ENCODE peak calls at places on chromosomes 1 and 21, in four cellular contexts. One of them, this sample, is unnamed.

GRCh38 chr1:218817747-218818146 is 355.9 kb upstream of the LYPLAL1 start:
- DNase-seq in SK-N-SH: peak
- DNase-seq in GM12878: no peak
- DNase-seq in HepG2: no peak
- DNase-seq in this sample: no peak

GRCh38 chr1:110068646-110069301 is 1.7 kb downstream of the ALX3 start:
- DNase-seq in SK-N-SH: no peak
- DNase-seq in GM12878: no peak
- DNase-seq in HepG2: no peak
- DNase-seq in this sample: no peak

GRCh38 chr1:100279954-100280682 is 14.1 kb downstream of the RTCA start:
- DNase-seq in SK-N-SH: no peak
- DNase-seq in GM12878: no peak
- DNase-seq in HepG2: no peak
- DNase-seq in this sample: no peak

GRCh38 chr1:205535866-205536758 is 31.6 kb downstream of the CDK18 start:
- DNase-seq in SK-N-SH: peak
- DNase-seq in GM12878: no peak
- DNase-seq in HepG2: no peak
- DNase-seq in this sample: no peak

GRCh38 chr1:15900662-15901279 is 53.3 kb downstream of the SPEN start:
- DNase-seq in SK-N-SH: no peak
- DNase-seq in GM12878: no peak
- DNase-seq in HepG2: no peak
- DNase-seq in this sample: no peak

GRCh38 chr21:45542242-45542666 is at the start of gene SLC19A1:
- DNase-seq in SK-N-SH: peak
- DNase-seq in GM12878: no peak
- DNase-seq in HepG2: no peak
- DNase-seq in this sample: peak

GRCh38 chr1:110205156-110205555 is 5.0 kb upstream of the KCNC4 start:
- DNase-seq in SK-N-SH: no peak
- DNase-seq in GM12878: no peak
- DNase-seq in HepG2: no peak
- DNase-seq in this sample: no peak

GRCh38 chr1:1347663-1348419 is 1.4 kb downstream of the DVL1 start:
- DNase-seq in SK-N-SH: no peak
- DNase-seq in GM12878: no peak
- DNase-seq in HepG2: peak
- DNase-seq in this sample: no peak

GRCh38 chr1:243705585-243705984 is 144.5 kb downstream of the AKT3 start:
- DNase-seq in SK-N-SH: no peak
- DNase-seq in GM12878: no peak
- DNase-seq in HepG2: no peak
- DNase-seq in this sample: no peak

GRCh38 chr1:15017105-15017504 is 136.4 kb upstream of the TMEM51 start:
- DNase-seq in SK-N-SH: no peak
- DNase-seq in GM12878: no peak
- DNase-seq in HepG2: no peak
- DNase-seq in this sample: no peak

GRCh38 chr1:151501474-151501873 is 9.7 kb upstream of the CGN start:
- DNase-seq in SK-N-SH: no peak
- DNase-seq in GM12878: no peak
- DNase-seq in HepG2: no peak
- DNase-seq in this sample: no peak

GRCh38 chr1:184074383-184074782 is 22.9 kb downstream of the TSEN15 start:
- DNase-seq in SK-N-SH: no peak
- DNase-seq in GM12878: no peak
- DNase-seq in HepG2: no peak
- DNase-seq in this sample: no peak

GRCh38 chr1:184075040-184076029 is 23.8 kb downstream of the TSEN15 start:
- DNase-seq in SK-N-SH: peak
- DNase-seq in GM12878: no peak
- DNase-seq in HepG2: peak
- DNase-seq in this sample: no peak

GRCh38 chr1:184082541-184082940 is 31.0 kb downstream of the TSEN15 start:
- DNase-seq in SK-N-SH: no peak
- DNase-seq in GM12878: no peak
- DNase-seq in HepG2: no peak
- DNase-seq in this sample: no peak

GRCh38 chr1:184083016-184083415 is 31.5 kb downstream of the TSEN15 start:
- DNase-seq in SK-N-SH: no peak
- DNase-seq in GM12878: no peak
- DNase-seq in HepG2: no peak
- DNase-seq in this sample: no peak

DNA sequence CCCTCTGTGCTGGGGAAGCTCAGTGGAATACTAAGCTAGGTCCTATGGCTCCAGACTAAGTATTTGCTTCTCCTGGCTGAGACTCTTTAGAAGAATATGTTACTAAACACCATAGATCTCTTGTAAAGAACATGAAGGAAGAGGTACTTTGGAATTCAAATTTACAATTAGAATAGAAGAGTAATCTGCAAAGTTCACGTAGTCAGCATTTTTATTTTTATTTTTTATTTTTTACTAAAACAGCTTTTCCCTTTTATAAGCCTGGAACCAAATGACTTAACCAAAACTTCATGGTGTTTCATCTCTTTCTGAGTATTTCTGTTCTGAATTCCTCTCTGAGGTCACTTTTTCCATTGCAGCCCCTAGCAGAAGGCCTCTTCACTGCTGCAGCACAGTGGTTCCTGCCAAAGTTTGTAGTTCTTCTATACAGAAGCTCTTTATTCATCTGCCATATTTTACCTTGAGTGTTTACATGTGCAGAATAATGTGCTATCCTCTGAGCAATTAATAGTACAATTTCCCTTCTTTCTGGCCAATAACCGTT is 27.1 kb downstream of the TSEN15 start:
- DNase-seq in SK-N-SH: no peak
- DNase-seq in GM12878: no peak
- DNase-seq in HepG2: no peak
- DNase-seq in this sample: no peak
- TF ChIP-seq TCF12 in SK-N-SH: no peak
- TF ChIP-seq TCF12 in GM12878: no peak
- TF ChIP-seq TCF12 in HepG2: no peak
- TF ChIP-seq TCF12 in this sample: no peak

GRCh38 chr1:162674018-162674608 is 41.8 kb downstream of the DDR2 start:
- DNase-seq in SK-N-SH: no peak
- DNase-seq in GM12878: no peak
- DNase-seq in HepG2: no peak
- DNase-seq in this sample: no peak

GRCh38 chr1:162672678-162673259 is 40.5 kb downstream of the DDR2 start:
- DNase-seq in SK-N-SH: no peak
- DNase-seq in GM12878: no peak
- DNase-seq in HepG2: no peak
- DNase-seq in this sample: no peak

GRCh38 chr1:162671664-162672415 is 39.6 kb downstream of the DDR2 start:
- DNase-seq in SK-N-SH: no peak
- DNase-seq in GM12878: no peak
- DNase-seq in HepG2: no peak
- DNase-seq in this sample: no peak

GRCh38 chr1:162666006-162666645 is 33.9 kb downstream of the DDR2 start:
- DNase-seq in SK-N-SH: no peak
- DNase-seq in GM12878: no peak
- DNase-seq in HepG2: no peak
- DNase-seq in this sample: no peak

DNA sequence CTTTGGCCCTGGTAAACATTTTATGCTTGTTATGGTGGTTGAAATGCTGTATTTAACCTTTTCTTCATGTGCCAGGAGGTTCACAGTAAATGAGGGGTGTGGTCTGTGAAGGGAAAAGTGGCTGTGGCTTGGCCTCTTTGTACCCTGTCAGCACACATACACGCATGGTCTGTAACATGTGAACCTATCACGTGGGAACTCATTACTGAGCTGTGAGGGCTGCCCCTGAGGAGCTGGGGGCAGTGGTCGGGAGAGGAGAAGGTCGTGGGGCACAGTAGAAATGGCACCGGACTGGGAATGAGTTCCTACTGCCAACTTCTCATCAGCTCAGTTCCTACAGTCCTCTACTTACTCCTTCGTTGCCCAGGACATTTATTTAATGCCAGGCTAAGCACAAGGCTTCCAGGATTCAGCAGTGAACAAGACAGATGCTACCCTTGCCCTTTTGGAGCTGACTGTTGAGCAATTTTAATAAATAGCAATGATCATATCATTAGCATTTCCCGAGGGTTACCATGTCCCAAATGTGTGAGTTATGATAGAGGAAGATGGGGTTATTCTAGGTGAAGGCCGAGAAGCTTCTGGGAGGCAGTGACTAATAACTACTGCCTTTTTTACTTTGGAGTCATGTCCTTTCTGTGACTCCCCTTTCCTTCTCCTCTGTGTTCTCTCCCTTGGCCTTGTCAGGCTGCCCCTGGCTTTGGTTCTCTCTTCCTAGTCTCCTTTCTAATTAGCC is 38.8 kb downstream of the DDR2 start:
- DNase-seq in SK-N-SH: no peak
- DNase-seq in GM12878: no peak
- DNase-seq in HepG2: no peak
- DNase-seq in this sample: no peak
- TF ChIP-seq TCF12 in SK-N-SH: peak
- TF ChIP-seq TCF12 in GM12878: no peak
- TF ChIP-seq TCF12 in HepG2: no peak
- TF ChIP-seq TCF12 in this sample: no peak

GRCh38 chr1:233025156-233025555 is 74.7 kb downstream of the NTPCR start:
- DNase-seq in SK-N-SH: peak
- DNase-seq in GM12878: no peak
- DNase-seq in HepG2: peak
- DNase-seq in this sample: peak

GRCh38 chr1:233022246-233022645 is 71.8 kb downstream of the NTPCR start:
- DNase-seq in SK-N-SH: no peak
- DNase-seq in GM12878: no peak
- DNase-seq in HepG2: no peak
- DNase-seq in this sample: no peak

GRCh38 chr1:233020441-233020840 is 70.0 kb downstream of the NTPCR start:
- DNase-seq in SK-N-SH: no peak
- DNase-seq in GM12878: no peak
- DNase-seq in HepG2: no peak
- DNase-seq in this sample: no peak

GRCh38 chr1:233019921-233020320 is 69.5 kb downstream of the NTPCR start:
- DNase-seq in SK-N-SH: no peak
- DNase-seq in GM12878: no peak
- DNase-seq in HepG2: no peak
- DNase-seq in this sample: no peak

DNA sequence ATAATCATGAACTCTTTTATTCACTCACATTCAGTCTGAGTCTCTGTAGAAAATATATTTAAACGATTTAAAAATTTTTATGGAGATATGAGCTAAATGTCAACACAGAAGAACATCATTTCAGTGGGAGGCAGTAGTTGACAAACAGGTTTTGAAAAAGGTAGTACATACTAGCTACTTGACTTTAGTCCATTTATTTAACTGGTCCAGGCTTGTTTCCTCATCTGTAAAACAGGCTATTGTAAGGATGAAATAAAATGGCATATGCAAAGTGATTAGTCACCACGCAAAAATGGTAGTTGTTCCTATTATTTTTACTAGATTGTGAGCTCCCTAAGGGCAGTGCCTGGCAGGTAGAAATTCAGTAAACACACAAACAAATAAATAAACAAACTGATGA is 75.2 kb downstream of the NTPCR start:
- DNase-seq in SK-N-SH: no peak
- DNase-seq in GM12878: no peak
- DNase-seq in HepG2: no peak
- DNase-seq in this sample: no peak
- TF ChIP-seq TCF12 in SK-N-SH: no peak
- TF ChIP-seq TCF12 in GM12878: no peak
- TF ChIP-seq TCF12 in HepG2: no peak
- TF ChIP-seq TCF12 in this sample: no peak

GRCh38 chr1:217484881-217485280 is 146.0 kb downstream of the GPATCH2 start:
- DNase-seq in SK-N-SH: no peak
- DNase-seq in GM12878: no peak
- DNase-seq in HepG2: no peak
- DNase-seq in this sample: no peak

GRCh38 chr1:217478450-217478849 is 152.4 kb downstream of the GPATCH2 start:
- DNase-seq in SK-N-SH: no peak
- DNase-seq in GM12878: no peak
- DNase-seq in HepG2: no peak
- DNase-seq in this sample: no peak

DNA sequence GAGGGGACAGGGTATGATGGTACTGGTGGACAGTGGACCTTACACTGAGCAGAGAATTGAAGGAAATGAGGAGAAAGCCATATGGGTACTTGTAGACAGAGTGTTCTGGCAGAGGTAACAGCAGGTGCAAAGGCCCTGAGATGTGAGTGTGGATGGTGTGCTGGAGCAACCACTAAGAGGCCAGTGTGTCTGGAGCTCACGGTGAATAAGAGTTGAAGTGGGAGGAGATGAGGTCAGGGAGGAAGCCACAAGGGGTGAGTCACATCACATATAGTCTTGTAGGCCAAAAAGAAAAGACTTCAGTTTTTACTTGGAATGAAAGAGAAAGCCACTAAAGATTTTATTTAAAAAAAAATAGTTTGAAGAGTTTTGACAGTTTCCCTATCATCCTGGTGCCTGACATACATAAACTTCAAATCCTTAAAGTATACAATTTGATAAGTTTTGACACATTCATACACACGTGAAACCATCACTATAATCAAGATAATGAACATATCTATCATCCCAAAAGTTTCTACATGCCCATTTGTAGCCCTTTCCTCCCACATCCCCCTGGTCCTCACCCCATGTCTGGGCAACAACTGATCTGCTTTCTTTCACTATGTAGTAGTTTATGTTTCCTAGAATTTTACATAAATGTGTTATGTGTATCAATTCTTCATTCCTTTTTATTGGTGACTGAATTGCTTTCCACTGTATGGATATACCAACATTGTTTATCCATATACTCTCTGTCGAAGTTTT is 148.4 kb downstream of the GPATCH2 start:
- DNase-seq in SK-N-SH: no peak
- DNase-seq in GM12878: peak
- DNase-seq in HepG2: no peak
- DNase-seq in this sample: no peak
- TF ChIP-seq TCF12 in SK-N-SH: peak
- TF ChIP-seq TCF12 in GM12878: peak
- TF ChIP-seq TCF12 in HepG2: no peak
- TF ChIP-seq TCF12 in this sample: no peak

DNA sequence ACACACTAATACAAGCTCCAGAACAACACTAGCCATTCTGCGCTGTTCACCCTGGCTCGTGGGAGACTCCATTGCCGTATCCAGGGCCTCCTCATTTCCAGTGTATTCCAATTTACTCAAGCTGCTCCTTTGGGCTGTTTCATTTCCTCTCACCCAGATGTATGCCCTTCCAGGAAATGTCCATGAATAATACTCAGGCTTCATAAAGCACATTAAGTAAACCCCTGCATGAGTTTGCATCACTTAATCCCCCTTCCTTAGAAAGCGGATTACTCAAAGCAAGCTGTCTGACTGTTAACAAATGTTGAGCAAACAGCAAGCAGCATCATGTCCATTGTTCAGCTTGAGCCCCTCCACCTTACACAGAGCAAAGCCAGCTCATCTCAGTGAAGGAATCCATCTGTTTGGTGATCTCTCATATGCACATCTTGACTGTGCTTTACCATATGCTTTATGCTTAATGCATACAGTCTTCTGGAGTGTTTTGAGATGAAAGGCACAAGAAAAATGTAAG is 403.6 kb upstream of the PBX1 start:
- DNase-seq in SK-N-SH: no peak
- DNase-seq in GM12878: no peak
- DNase-seq in HepG2: no peak
- DNase-seq in this sample: no peak
- TF ChIP-seq TCF12 in SK-N-SH: no peak
- TF ChIP-seq TCF12 in GM12878: no peak
- TF ChIP-seq TCF12 in HepG2: no peak
- TF ChIP-seq TCF12 in this sample: no peak